ENCODE peak calls at places on chromosome 21, in seven cellular contexts. J is neuronal stem cell, C is mesenchymal stem cell, W is IMR-90, N is H1, Y is mesendoderm, E is H9. K is an unnamed sample.

GRCh38 chr21:39373634-39374033 is 24.7 kb upstream of the HMGN1 start:
- DNase-seq in J (no peak), C (peak; percentile 50), W (peak; percentile 47), N (no peak), Y (peak; percentile 66), E (peak; percentile 40), K (no peak)

GRCh38 chr21:34615487-34615814 is 538 bp upstream of the RCAN1 start:
- DNase-seq in J (no peak), C (no peak), W (no peak), N (no peak), Y (no peak), E (no peak), K (peak; percentile 18)

GRCh38 chr21:34592120-34592561 is 22.8 kb downstream of the RCAN1 start:
- DNase-seq in J (no peak), C (peak; percentile 66), W (peak; percentile 48), N (no peak), Y (no peak), E (no peak), K (no peak)

GRCh38 chr21:28754862-28755261 is 237.8 kb downstream of the LTN1 start:
- DNase-seq in J (no peak), C (no peak), W (no peak), N (no peak), Y (no peak), E (no peak), K (no peak)

GRCh38 chr21:29424728-29425127 is 126.0 kb downstream of the BACH1 start:
- DNase-seq in J (no peak), C (no peak), W (no peak), N (no peak), Y (no peak), E (no peak), K (no peak)

GRCh38 chr21:15141236-15141970 is 76.6 kb upstream of the NRIP1 start:
- DNase-seq in J (no peak), C (no peak), W (no peak), N (no peak), Y (no peak), E (no peak), K (no peak)

GRCh38 chr21:39073717-39074116 is 109.5 kb downstream of the PSMG1 start:
- DNase-seq in J (no peak), C (no peak), W (no peak), N (no peak), Y (no peak), E (no peak), K (no peak)

GRCh38 chr21:39502631-39503030 is 50.9 kb downstream of the SH3BGR start:
- DNase-seq in J (no peak), C (no peak), W (no peak), N (no peak), Y (no peak), E (no peak), K (no peak)

GRCh38 chr21:15682182-15682895 is 47.4 kb upstream of the USP25 start:
- DNase-seq in J (no peak), C (peak; percentile 60), W (peak; percentile 76), N (no peak), Y (no peak), E (no peak), K (peak; percentile 47)

GRCh38 chr21:28688381-28688780 is 304.3 kb downstream of the LTN1 start:
- DNase-seq in J (no peak), C (no peak), W (no peak), N (no peak), Y (no peak), E (no peak), K (peak; percentile 34)

GRCh38 chr21:31335957-31336738 is 7.9 kb downstream of the TIAM1 start:
- DNase-seq in J (no peak), C (peak; percentile 84), W (peak; percentile 95), N (no peak), Y (no peak), E (no peak), K (peak; percentile 94)

GRCh38 chr21:14877581-14878228 is 187.1 kb downstream of the NRIP1 start:
- DNase-seq in J (no peak), C (no peak), W (peak; percentile 49), N (no peak), Y (no peak), E (no peak), K (peak; percentile 60)

GRCh38 chr21:29334717-29335428 is 36.2 kb downstream of the BACH1 start:
- DNase-seq in J (no peak), C (peak; percentile 56), W (peak; percentile 78), N (no peak), Y (no peak), E (no peak), K (no peak)

GRCh38 chr21:27795418-27795817 is 828.5 kb upstream of the ADAMTS5 start:
- DNase-seq in J (no peak), C (no peak), W (no peak), N (no peak), Y (no peak), E (no peak), K (no peak)

GRCh38 chr21:28521932-28522826 is 470.5 kb downstream of the LTN1 start:
- DNase-seq in J (no peak), C (peak; percentile 13), W (peak; percentile 79), N (peak; percentile 5), Y (peak; percentile 66), E (peak; percentile 30), K (peak; percentile 30)

GRCh38 chr21:15682977-15683376 is 46.8 kb upstream of the USP25 start:
- DNase-seq in J (no peak), C (peak; percentile 20), W (peak; percentile 57), N (no peak), Y (no peak), E (no peak), K (peak; percentile 53)

DNA sequence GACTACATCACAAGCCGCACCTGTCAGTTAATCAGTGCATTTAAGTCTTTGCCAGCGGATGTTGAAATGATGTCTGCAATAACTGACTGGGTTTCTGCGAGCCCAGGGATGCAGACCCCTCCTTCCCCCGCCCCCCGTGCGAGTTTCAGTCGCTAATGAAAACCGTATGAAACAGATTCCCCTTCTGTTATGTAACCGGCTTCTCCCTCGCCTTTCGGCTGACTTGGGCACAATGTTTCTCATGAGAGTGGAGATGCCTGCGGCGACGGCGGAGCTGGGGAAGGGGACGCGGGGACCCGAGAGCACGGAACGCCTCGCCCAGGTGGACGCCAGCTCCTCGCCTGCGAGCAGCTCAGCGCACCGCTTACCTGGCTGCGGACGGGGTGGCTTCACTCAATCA is 741 bp downstream of the KCNJ6 start:
- DNase-seq in J (no peak), C (no peak), W (no peak), N (no peak), Y (peak; percentile 7), E (peak; percentile 43), K (no peak)
- H2BK120ac ChIP-seq in J (no peak overlapping the region), C (no peak overlapping the region), W (no peak overlapping the region), N (no peak overlapping the region), Y (no peak overlapping the region), E (no peak overlapping the region), K (no peak overlapping the region)

GRCh38 chr21:43274022-43274945 is 105.5 kb downstream of the CRYAA start:
- DNase-seq in J (no peak), C (no peak), W (no peak), N (no peak), Y (no peak), E (no peak), K (no peak)
- H2BK120ac ChIP-seq in J (no peak overlapping the region), C (no peak overlapping the region), W (no peak overlapping the region), N (no peak overlapping the region), Y (no peak overlapping the region), E (no peak overlapping the region), K (no peak overlapping the region)

GRCh38 chr21:35716886-35717285 is 343.4 kb downstream of the SETD4 start:
- DNase-seq in J (no peak), C (no peak), W (no peak), N (no peak), Y (no peak), E (no peak), K (no peak)

GRCh38 chr21:35705888-35706287 is 354.4 kb downstream of the SETD4 start:
- DNase-seq in J (no peak), C (no peak), W (no peak), N (no peak), Y (no peak), E (no peak), K (no peak)

GRCh38 chr21:35713914-35714313 is 346.4 kb downstream of the SETD4 start:
- DNase-seq in J (no peak), C (no peak), W (no peak), N (no peak), Y (no peak), E (no peak), K (no peak)

GRCh38 chr21:35711213-35711612 is 349.1 kb downstream of the SETD4 start:
- DNase-seq in J (no peak), C (no peak), W (no peak), N (no peak), Y (no peak), E (no peak), K (no peak)

GRCh38 chr21:35711661-35712060 is 348.7 kb downstream of the SETD4 start:
- DNase-seq in J (no peak), C (no peak), W (no peak), N (no peak), Y (no peak), E (no peak), K (no peak)
- H2BK120ac ChIP-seq in J (no peak overlapping the region), C (no peak overlapping the region), W (no peak overlapping the region), N (no peak overlapping the region), Y (no peak overlapping the region), E (no peak overlapping the region), K (no peak overlapping the region)

GRCh38 chr21:37393786-37394185 is 27.2 kb downstream of the DYRK1A start:
- DNase-seq in J (no peak), C (no peak), W (no peak), N (no peak), Y (no peak), E (no peak), K (no peak)
- H2BK120ac ChIP-seq in J (no peak overlapping the region), C (no peak overlapping the region), W (no peak overlapping the region), N (no peak overlapping the region), Y (no peak overlapping the region), E (no peak overlapping the region), K (no peak overlapping the region)

GRCh38 chr21:42280356-42281195 is 34.6 kb downstream of the TFF3 start:
- DNase-seq in J (no peak), C (no peak), W (no peak), N (no peak), Y (no peak), E (no peak), K (no peak)
- H2BK120ac ChIP-seq in J (no peak overlapping the region), C (no peak overlapping the region), W (no peak overlapping the region), N (no peak overlapping the region), Y (no peak overlapping the region), E (no peak overlapping the region), K (no peak overlapping the region)